ENCODE peak calls at places on chromosomes 2 and 18, in ten cellular contexts. H, F, P, Z, C, Q, L, N, T and J are unnamed samples.

GRCh38 chr18:22701326-22701725 is 231.8 kb upstream of the RBBP8 start:
- DNase-seq in H (no peak), F (no peak), P (no peak), Z (no peak), C (no peak), Q (no peak), L (no peak), N (no peak), T (no peak), J (no peak)

GRCh38 chr2:7706791-7707190 is 789.6 kb downstream of the RNF144A start:
- DNase-seq in H (no peak), F (no peak), P (no peak), Z (no peak), C (no peak), Q (no peak), L (no peak), N (no peak), T (no peak), J (no peak)

GRCh38 chr2:32061973-32062861 is 1.1 kb upstream of the SPAST start:
- DNase-seq in H (no peak), F (peak; percentile 69), P (peak; percentile 45), Z (peak; percentile 35), C (no peak), Q (peak; percentile 48), L (peak; percentile 18), N (peak; percentile 41), T (no peak), J (peak; percentile 55)

GRCh38 chr2:72103161-72103560 is 44.5 kb downstream of the CYP26B1 start:
- DNase-seq in H (no peak), F (peak; percentile 32), P (no peak), Z (no peak), C (no peak), Q (no peak), L (no peak), N (no peak), T (no peak), J (no peak)

GRCh38 chr18:30334781-30335180 is 707.8 kb downstream of the DSC3 start:
- DNase-seq in H (no peak), F (no peak), P (no peak), Z (no peak), C (no peak), Q (no peak), L (no peak), N (no peak), T (no peak), J (no peak)

GRCh38 chr2:54944724-54945326 is 105.4 kb downstream of the RTN4 start:
- DNase-seq in H (no peak), F (no peak), P (no peak), Z (no peak), C (no peak), Q (no peak), L (no peak), N (no peak), T (no peak), J (no peak)

GRCh38 chr2:115560671-115561070 is 1118.2 kb downstream of the DPP10 start:
- DNase-seq in H (no peak), F (no peak), P (no peak), Z (no peak), C (no peak), Q (no peak), L (no peak), N (no peak), T (no peak), J (no peak)

GRCh38 chr18:23238651-23239349 is 103.5 kb downstream of the CABLES1 start:
- DNase-seq in H (no peak), F (no peak), P (no peak), Z (peak; percentile 21), C (no peak), Q (no peak), L (no peak), N (no peak), T (no peak), J (no peak)

GRCh38 chr2:234015861-234016260 is 34.6 kb upstream of the SPP2 start:
- DNase-seq in H (no peak), F (no peak), P (no peak), Z (no peak), C (no peak), Q (no peak), L (no peak), N (no peak), T (no peak), J (no peak)

GRCh38 chr2:56088411-56088810 is 95.4 kb upstream of the CCDC85A start:
- DNase-seq in H (no peak), F (no peak), P (no peak), Z (no peak), C (no peak), Q (no peak), L (no peak), N (no peak), T (no peak), J (no peak)

GRCh38 chr18:2337552-2338141 is 233.7 kb downstream of the METTL4 start:
- DNase-seq in H (no peak), F (no peak), P (no peak), Z (peak; percentile 31), C (no peak), Q (no peak), L (peak; percentile 25), N (peak; percentile 15), T (peak; percentile 16), J (no peak)

GRCh38 chr2:42693688-42694479 is 70.1 kb downstream of the OXER1 start:
- DNase-seq in H (no peak), F (no peak), P (no peak), Z (no peak), C (no peak), Q (no peak), L (no peak), N (no peak), T (no peak), J (no peak)

GRCh38 chr18:46313521-46313920 is 209.3 kb downstream of the HAUS1 start:
- DNase-seq in H (no peak), F (no peak), P (no peak), Z (no peak), C (peak; percentile 42), Q (no peak), L (no peak), N (no peak), T (no peak), J (no peak)
- H3K36me3 ChIP-seq in H (no peaks in the 10 kb centered on the region), F (no peaks in the 10 kb centered on the region), P (no peaks in the 10 kb centered on the region), Z (no peaks in the 10 kb centered on the region), C (no peaks in the 10 kb centered on the region), Q (no peaks in the 10 kb centered on the region), L (no peaks in the 10 kb centered on the region), N (no peaks in the 10 kb centered on the region), T (no peaks in the 10 kb centered on the region), J (no peaks in the 10 kb centered on the region)

GRCh38 chr2:24543252-24543651 is 52.2 kb downstream of the NCOA1 start:
- DNase-seq in H (no peak), F (no peak), P (no peak), Z (no peak), C (no peak), Q (no peak), L (peak; percentile 40), N (no peak), T (no peak), J (no peak)
- H3K36me3 ChIP-seq in H (no peaks in the 10 kb centered on the region), F (no peaks in the 10 kb centered on the region), P (peaks cover 2% of the 10 kb centered on the region), Z (no peaks in the 10 kb centered on the region), C (no peaks in the 10 kb centered on the region), Q (no peaks in the 10 kb centered on the region), L (no peaks in the 10 kb centered on the region), N (no peaks in the 10 kb centered on the region), T (no peaks in the 10 kb centered on the region), J (no peaks in the 10 kb centered on the region)

DNA sequence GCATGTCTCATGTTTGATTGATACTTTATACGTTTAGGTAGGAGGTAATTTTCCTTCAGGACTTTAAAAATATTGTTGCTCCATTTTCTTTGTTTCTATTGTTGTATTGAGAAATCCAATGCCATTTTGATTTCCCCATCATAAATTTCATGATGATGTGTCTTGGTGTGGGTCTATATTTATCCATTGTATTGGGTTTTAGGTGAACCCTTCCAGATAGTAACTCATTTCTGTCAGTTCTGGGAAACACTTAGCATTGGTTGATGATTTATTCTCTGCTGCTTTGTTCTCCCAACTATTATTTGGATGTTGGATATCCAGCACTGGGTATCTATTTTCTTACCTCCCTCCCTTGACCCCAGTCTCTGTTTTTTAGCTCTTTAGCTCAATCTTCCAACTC is 10.0 kb downstream of the MRPL19 start:
- DNase-seq in H (no peak), F (no peak), P (no peak), Z (no peak), C (no peak), Q (no peak), L (no peak), N (no peak), T (no peak), J (no peak)
- H3K36me3 ChIP-seq in H (peaks cover 63% of the 10 kb centered on the region), F (peaks cover 69% of the 10 kb centered on the region), P (peaks cover 13% of the 10 kb centered on the region), Z (peaks cover 26% of the 10 kb centered on the region), C (peaks cover 7% of the 10 kb centered on the region), Q (peaks cover 82% of the 10 kb centered on the region), L (peaks cover 89% of the 10 kb centered on the region), N (no peaks in the 10 kb centered on the region), T (peaks cover 45% of the 10 kb centered on the region), J (no peaks in the 10 kb centered on the region)

DNA sequence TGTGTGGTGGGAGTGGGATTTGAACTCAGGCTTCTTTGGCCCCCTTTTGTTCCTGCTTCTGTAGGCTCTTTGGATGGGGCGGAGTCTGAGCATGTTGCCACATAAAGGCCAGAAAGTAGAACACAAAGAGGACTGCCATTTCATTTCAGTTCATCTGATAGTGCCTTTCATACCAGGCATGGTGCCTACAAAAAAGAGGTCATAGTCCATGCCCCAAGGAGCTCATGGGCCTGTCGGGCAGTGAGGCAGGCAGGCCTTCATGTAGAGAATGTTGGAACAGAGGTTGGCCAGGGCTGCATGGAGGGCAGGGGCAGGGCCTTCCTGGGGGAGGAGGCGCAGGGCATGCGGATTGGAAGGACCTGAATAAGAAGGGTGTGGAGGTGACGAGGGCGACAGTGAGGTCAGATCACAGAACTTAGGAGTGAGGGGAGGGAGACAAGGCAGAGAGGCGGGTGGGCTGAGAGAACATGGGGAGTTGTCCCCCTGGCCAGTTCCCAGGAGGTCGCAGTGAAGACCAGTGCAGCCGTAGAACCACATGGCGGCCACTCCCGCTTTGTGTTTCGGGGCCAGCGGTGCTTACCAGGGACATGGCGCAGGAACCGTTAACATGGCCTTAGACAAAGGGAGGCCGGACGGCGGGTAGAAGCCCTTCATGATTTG is 49.1 kb downstream of the ITGB1BP1 start:
- DNase-seq in H (no peak), F (no peak), P (no peak), Z (no peak), C (no peak), Q (no peak), L (no peak), N (no peak), T (no peak), J (no peak)
- H3K36me3 ChIP-seq in H (no peaks in the 10 kb centered on the region), F (peaks cover 39% of the 10 kb centered on the region), P (peaks cover 22% of the 10 kb centered on the region), Z (peaks cover 54% of the 10 kb centered on the region), C (no peaks in the 10 kb centered on the region), Q (no peaks in the 10 kb centered on the region), L (peaks cover 21% of the 10 kb centered on the region), N (no peaks in the 10 kb centered on the region), T (no peaks in the 10 kb centered on the region), J (no peaks in the 10 kb centered on the region)